ENCODE peak calls at places on chromosome 16, in nine cellular contexts. P is SK-N-SH, B is cardiac muscle cell, V is ascending aorta, O is GM23248, J is Peyer's patch, X is pancreas, A is heart left ventricle, I is PC-9. Y is an unnamed sample. For H3K4me1, H3K27me3 and H3K9me3, the result is how much of the 10 kb centered on the place peaks cover.

GRCh38 chr16:56700195-56700594 is 17.9 kb downstream of the MT1X start:
- DNase-seq in A (no peak), J (no peak), O (no peak), B (no peak), X (no peak), P (no peak), V (no peak), I (no peak), Y (no peak)

GRCh38 chr16:27088216-27088615 is 21.5 kb downstream of the C16orf82 start:
- DNase-seq in V (no peak), B (no peak), J (no peak), X (no peak), I (no peak), A (no peak), P (no peak), O (no peak), Y (no peak)

GRCh38 chr16:11976850-11977205 is 294 bp downstream of the SNX29 start:
- DNase-seq in I (no peak), P (no peak), A (no peak), V (no peak), J (no peak), B (no peak), X (no peak), O (no peak), Y (no peak)

GRCh38 chr16:57614546-57615343 is 13.7 kb upstream of the ADGRG1 start:
- DNase-seq in O (no peak), V (no peak), I (no peak), B (no peak), P (peak), X (no peak), A (no peak), J (no peak), Y (no peak)

GRCh38 chr16:8370374-8371015 is 219.8 kb downstream of the TMEM114 start:
- DNase-seq in A (no peak), V (no peak), P (no peak), B (no peak), I (no peak), O (peak), J (no peak), X (no peak), Y (no peak)

GRCh38 chr16:67429799-67430503 is 970 bp upstream of the HSD11B2 start:
- DNase-seq in A (no peak), V (no peak), O (no peak), P (no peak), B (no peak), I (no peak), X (peak), J (no peak), Y (no peak)

GRCh38 chr16:82990155-82990554 is 363.4 kb downstream of the CDH13 start:
- DNase-seq in X (no peak), J (no peak), P (no peak), B (peak), I (no peak), O (peak), V (no peak), A (no peak), Y (no peak)

GRCh38 chr16:74742051-74742481 is 32.6 kb downstream of the FA2H start:
- DNase-seq in I (no peak), J (no peak), B (peak), P (no peak), X (no peak), A (no peak), O (no peak), V (no peak), Y (no peak)

GRCh38 chr16:31356566-31357323 is 1.8 kb downstream of the ITGAX start:
- DNase-seq in V (no peak), A (no peak), B (no peak), O (no peak), X (no peak), P (peak), I (no peak), J (no peak), Y (no peak)

GRCh38 chr16:80009971-80010659 is 409.6 kb upstream of the MAF start:
- DNase-seq in P (no peak), J (no peak), I (no peak), X (no peak), B (no peak), V (no peak), A (no peak), O (no peak), Y (no peak)

GRCh38 chr16:50196736-50197135 is 43.6 kb downstream of the TENT4B start:
- DNase-seq in V (no peak), O (peak), B (peak), J (no peak), P (no peak), X (no peak), A (no peak), I (no peak), Y (peak)

GRCh38 chr16:56246051-56246817 is 54.9 kb downstream of the GNAO1 start:
- DNase-seq in O (peak), P (peak), X (no peak), A (no peak), I (peak), J (no peak), B (no peak), V (no peak), Y (no peak)

GRCh38 chr16:7374614-7375174 is 42.0 kb downstream of the RBFOX1 start:
- DNase-seq in V (no peak), X (no peak), B (no peak), A (no peak), J (no peak), P (peak), O (no peak), I (no peak), Y (no peak)

GRCh38 chr16:56422896-56423441 is 2.4 kb downstream of the AMFR start:
- DNase-seq in I (no peak), A (no peak), V (no peak), P (no peak), J (no peak), O (no peak), B (no peak), X (no peak), Y (no peak)

GRCh38 chr16:67339453-67339852 is 12.8 kb downstream of the LRRC36 start:
- DNase-seq in I (no peak), B (peak), A (no peak), P (no peak), O (peak), J (no peak), X (no peak), V (no peak), Y (no peak)

GRCh38 chr16:49556252-49557069 is 182.9 kb downstream of the C16orf78 start:
- DNase-seq in J (no peak), V (no peak), I (no peak), A (no peak), P (no peak), O (peak), B (peak), X (no peak), Y (no peak)

GRCh38 chr16:73878616-73879015 is 418.0 kb upstream of the PSMD7 start:
- DNase-seq in A (no peak), B (peak), J (no peak), P (peak), I (peak), O (peak), X (no peak), V (no peak), Y (no peak)

GRCh38 chr16:48574766-48575165 is 35.2 kb downstream of the N4BP1 start:
- DNase-seq in B (no peak), O (no peak), V (no peak), I (peak), J (no peak), X (no peak), A (no peak), P (no peak), Y (no peak)

GRCh38 chr16:3773663-3774062 is 56.3 kb upstream of the TRAP1 start:
- DNase-seq in X (no peak), I (no peak), O (no peak), V (no peak), A (no peak), P (no peak), J (no peak), B (no peak), Y (no peak)

GRCh38 chr16:13390093-13390985 is 488.9 kb downstream of the SHISA9 start:
- DNase-seq in X (no peak), V (no peak), O (no peak), J (no peak), B (no peak), A (no peak), I (no peak), P (no peak), Y (no peak)

GRCh38 chr16:20166531-20167235 is 93.0 kb upstream of the GPR139 start:
- DNase-seq in J (no peak), A (no peak), B (peak), V (no peak), X (no peak), O (no peak), I (no peak), P (no peak), Y (no peak)

DNA sequence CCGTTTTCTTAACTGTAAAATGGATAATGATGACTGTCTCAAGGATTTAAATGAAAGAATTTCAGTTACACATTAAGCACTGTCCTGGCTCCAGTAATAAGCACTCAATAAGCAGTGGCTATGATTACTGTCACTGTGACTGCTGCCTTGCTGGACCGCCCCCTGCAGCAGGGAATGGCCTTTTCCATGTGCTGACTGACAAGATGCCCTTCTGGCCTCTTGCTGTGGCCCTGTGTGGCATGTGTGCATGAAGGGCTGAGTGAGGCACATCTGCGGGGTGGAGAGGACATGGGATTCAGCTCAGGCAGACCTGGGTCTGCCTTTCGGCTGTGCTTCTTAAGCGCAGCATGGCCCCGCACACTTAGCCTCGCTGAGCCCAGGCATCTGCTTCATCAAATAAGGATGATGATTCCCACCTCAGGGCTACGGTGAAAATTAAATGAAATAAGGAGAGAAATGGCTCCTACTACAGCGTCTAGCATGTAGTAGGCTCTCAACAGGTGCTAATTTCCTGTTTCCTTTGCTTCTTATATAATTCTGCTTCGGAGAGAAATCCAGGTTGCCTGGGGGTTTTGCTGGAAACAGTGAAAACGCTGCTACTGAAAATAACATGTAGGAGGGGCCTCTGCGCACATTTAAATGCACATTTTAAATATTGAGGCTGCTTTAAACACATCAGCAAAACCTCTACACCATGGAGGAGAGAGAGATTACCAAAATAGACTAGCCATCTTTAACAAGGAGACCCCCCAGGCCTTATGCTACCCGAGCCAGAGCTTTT is 183.9 kb downstream of the PARN start:
- DNase-seq in I (no peak), O (no peak), A (no peak), B (no peak), J (no peak), P (no peak), X (no peak), V (no peak), Y (no peak)
- H3K4me1 ChIP-seq in I (under half), O (under half), A (under half), B (under half), J (under half), P (under half), X (under half), V (under half), Y (under half)

DNA sequence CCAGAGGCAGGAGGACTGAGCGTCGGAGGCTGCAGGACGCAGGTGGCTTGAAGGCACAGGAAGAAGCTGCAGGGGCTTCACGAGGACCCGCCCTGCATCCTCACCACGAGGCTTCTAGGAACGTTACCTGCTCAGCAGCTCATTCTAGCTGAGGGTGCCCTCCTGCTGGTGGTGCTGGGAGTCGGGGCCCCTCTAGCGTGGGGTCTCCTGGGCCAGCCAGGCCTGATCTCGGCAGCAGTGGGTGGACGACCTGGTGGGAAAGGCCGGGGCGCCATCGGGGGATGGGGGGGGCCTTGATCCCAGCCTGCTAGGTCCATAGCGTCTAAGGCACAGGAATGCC is 78.2 kb downstream of the KLHDC4 start:
- DNase-seq in V (no peak), J (no peak), B (no peak), O (no peak), I (no peak), X (no peak), A (no peak), P (no peak), Y (no peak)
- H3K27me3 ChIP-seq in V (under half), J (under half), B (under half), O (under half), I (half or more), X (under half), A (under half), P (under half), Y (under half)

GRCh38 chr16:1667271-1667670 is 10.8 kb upstream of the JPT2 start:
- DNase-seq in A (no peak), P (no peak), X (no peak), J (no peak), B (no peak), V (no peak), O (no peak), I (no peak), Y (no peak)

GRCh38 chr16:1667916-1668315 is 10.2 kb upstream of the JPT2 start:
- DNase-seq in O (no peak), X (no peak), B (no peak), P (no peak), V (no peak), I (no peak), A (no peak), J (no peak), Y (no peak)

GRCh38 chr16:1665829-1666228 is 12.2 kb upstream of the JPT2 start:
- DNase-seq in O (no peak), I (no peak), B (no peak), V (no peak), X (no peak), A (no peak), J (no peak), P (no peak), Y (no peak)

GRCh38 chr16:1668612-1669319 is 9.3 kb upstream of the JPT2 start:
- DNase-seq in P (no peak), A (no peak), V (no peak), I (no peak), X (no peak), B (no peak), J (no peak), O (no peak), Y (no peak)

GRCh38 chr16:1666316-1666715 is 11.8 kb upstream of the JPT2 start:
- DNase-seq in J (no peak), I (no peak), P (no peak), B (no peak), X (no peak), O (no peak), A (no peak), V (no peak), Y (no peak)
- H3K9me3 ChIP-seq in J (under half), I (under half), P (under half), B (under half), X (under half), O (under half), A (under half), V (under half), Y (under half)

DNA sequence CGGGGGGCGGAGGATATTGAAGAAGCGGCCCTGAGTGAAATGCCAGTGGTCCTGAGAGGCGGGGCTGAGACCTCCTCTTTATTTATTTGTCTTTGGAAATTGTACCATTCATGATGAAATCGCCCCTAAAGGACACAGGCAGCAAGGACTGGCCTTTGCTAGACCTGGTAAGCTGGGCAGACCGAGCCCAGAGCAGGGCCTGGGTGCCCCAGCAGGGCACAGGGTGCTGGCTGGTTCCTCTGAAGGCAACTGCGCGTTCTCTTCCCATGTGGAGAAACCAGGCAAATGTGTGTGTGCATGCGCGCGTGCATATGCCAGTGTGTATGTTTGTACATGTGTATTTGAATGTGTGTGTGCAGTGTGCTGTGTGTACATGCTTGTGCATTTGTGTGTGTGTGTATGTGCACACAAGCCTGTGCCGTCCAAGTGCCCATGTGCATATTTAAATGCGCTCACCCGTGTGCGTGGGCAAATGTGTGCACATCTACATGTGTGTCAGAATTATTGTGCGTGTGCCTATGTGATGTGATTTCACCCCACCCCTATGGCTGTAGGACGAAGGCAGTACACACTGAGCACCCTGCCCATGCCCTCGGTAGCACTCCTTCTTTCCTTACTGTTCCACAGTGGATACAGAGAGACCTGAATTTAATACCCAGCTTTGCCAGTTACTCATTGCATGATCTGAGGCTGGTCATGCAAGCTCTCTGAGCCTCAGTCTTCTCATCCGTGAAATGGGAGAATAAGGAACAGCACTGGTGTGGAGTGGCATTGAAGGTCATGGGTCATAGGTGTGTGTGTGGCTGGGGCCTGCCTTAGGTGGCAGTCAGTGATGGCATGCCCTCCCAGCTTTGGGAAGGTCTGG is 105.2 kb downstream of the CMIP start:
- DNase-seq in I (no peak), V (no peak), P (no peak), J (no peak), O (no peak), B (no peak), A (peak), X (no peak), Y (no peak)
- H3K4me1 ChIP-seq in I (under half), V (under half), P (under half), J (under half), O (under half), B (under half), A (under half), X (under half), Y (under half)

DNA sequence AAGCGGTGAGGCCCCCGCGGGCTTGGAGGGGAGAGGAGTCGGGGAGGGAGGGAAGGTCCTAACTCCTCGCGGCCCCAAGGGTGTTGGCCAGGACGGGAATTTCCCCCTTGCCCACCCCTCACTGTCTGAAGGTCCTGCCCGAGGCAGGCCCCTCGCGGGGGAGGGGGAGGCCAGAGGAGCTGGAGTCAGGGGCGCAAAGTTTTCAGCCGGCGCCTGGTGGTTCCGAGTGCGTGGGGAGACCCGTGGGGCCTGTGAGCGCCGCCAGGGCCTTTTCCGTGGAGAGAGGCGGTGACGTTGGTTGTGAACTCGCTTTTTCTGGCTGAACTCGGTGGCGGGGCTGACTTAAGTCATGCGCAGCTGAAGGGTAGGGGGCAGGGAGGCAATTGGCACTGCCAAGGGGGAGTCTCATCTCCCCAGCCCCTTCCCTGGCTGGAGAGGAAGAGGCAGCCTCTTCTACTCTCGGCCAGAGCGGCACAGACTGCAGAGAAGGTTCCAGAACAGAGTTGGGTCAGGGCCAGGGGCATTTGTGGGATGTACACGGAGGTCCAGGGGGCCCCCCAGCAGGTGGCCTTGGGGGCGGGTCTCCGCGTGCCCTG is 1.5 kb downstream of the CACNA1H start:
- DNase-seq in I (no peak), A (no peak), P (no peak), X (no peak), O (no peak), V (no peak), J (no peak), B (no peak), Y (no peak)
- H3K27me3 ChIP-seq in I (under half), A (under half), P (half or more), X (under half), O (under half), V (under half), J (under half), B (under half), Y (under half)

DNA sequence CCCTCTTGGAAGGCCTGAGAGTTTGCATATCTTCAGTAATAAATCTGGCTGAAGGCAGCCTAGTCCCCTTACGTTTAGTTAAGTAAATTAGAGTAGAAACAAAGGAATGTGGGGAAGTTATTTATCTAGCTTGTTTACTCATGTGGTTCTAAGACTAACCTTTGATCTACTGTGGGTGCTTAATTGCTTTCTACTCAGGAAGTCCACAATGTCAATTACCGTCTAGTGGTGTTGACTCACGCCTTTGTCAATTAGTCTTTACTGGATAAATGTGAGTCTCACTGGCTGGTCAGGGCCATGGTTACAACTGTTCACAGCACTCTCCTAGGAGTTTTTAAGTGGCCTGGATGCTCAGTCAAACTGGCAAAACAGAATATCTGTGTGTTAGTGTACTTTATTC is 2338.4 kb downstream of the TP53TG3F start:
- DNase-seq in B (no peak), P (no peak), O (no peak), J (no peak), I (no peak), X (no peak), V (no peak), A (no peak), Y (no peak)
- H3K9me3 ChIP-seq in B (under half), P (under half), O (under half), J (under half), I (under half), X (under half), V (under half), A (under half), Y (under half)

GRCh38 chr16:19104591-19104990 is 9.2 kb upstream of the ITPRIPL2 start:
- DNase-seq in X (no peak), J (no peak), I (no peak), P (no peak), A (no peak), B (no peak), O (no peak), V (no peak), Y (no peak)
- H3K4me1 ChIP-seq in X (under half), J (under half), I (under half), P (under half), A (under half), B (under half), O (under half), V (under half), Y (under half)

DNA sequence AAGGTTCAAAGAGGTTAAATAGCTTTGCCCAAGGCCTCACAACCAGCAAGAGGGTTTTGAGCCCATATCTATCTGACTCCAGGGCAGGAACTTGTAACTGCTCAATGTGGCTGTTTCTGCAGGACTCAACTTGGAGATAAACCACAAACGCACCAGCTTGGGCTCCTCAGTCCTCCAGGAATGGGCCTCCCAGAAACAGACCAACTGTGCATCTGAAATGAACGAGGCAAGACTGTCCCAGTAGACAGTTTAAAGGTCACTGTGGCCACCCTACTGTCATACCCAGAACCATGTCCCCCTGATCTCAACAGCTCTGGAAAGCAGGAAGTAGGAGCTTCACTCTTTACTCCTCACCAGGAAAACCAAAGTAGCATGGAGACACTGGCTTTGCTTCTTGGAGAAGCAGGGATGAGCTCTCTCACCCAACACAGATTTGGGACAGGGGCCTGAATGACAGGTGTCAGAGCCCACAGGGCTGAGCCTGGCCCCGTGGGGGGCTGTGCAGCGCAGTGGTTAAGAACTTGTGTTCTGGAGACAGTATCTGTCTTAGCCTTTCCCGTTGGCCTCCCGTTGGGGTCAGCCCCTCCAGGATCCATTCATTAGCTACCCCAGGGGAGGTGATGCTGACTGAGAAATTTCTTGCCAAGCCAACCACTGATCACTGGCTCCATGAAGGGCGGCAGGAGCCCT is 2.3 kb upstream of the CALB2 start:
- DNase-seq in I (no peak), V (no peak), A (no peak), O (no peak), X (no peak), J (no peak), P (no peak), B (no peak), Y (no peak)
- H3K27me3 ChIP-seq in I (under half), V (under half), A (under half), O (under half), X (under half), J (under half), P (under half), B (under half), Y (under half)